ENCODE peak calls at places on chromosomes 7 and 10, in ten cellular contexts. K, S, J, B, Q, A, E, P, V and T are unnamed samples.

GRCh38 chr7:74003609-74004008 is 24.4 kb upstream of the ELN start:
- DNase-seq in K (no peak), S (no peak), J (no peak), B (no peak), Q (no peak), A (no peak), E (no peak), P (no peak), V (no peak), T (no peak)

GRCh38 chr10:65346466-65346865 is 1579.4 kb upstream of the LRRTM3 start:
- DNase-seq in K (no peak), S (no peak), J (no peak), B (no peak), Q (no peak), A (no peak), E (no peak), P (no peak), V (no peak), T (no peak)

GRCh38 chr7:23530901-23531793 is 634 bp downstream of the TRA2A start:
- DNase-seq in K (no peak), S (peak), J (peak), B (peak), Q (peak), A (peak), E (peak), P (peak), V (peak), T (peak)

GRCh38 chr10:4120454-4120853 is 335.4 kb upstream of the KLF6 start:
- DNase-seq in K (no peak), S (no peak), J (no peak), B (no peak), Q (no peak), A (no peak), E (no peak), P (no peak), V (no peak), T (no peak)

GRCh38 chr10:43217563-43218205 is 49.2 kb downstream of the RASGEF1A start:
- DNase-seq in K (no peak), S (no peak), J (no peak), B (no peak), Q (no peak), A (no peak), E (no peak), P (no peak), V (no peak), T (no peak)

GRCh38 chr10:6406220-6407033 is 173.6 kb downstream of the PRKCQ start:
- DNase-seq in K (no peak), S (no peak), J (peak), B (no peak), Q (peak), A (no peak), E (no peak), P (peak), V (peak), T (peak)

GRCh38 chr10:75019360-75019759 is 92.1 kb upstream of the SAMD8 start:
- DNase-seq in K (no peak), S (no peak), J (peak), B (no peak), Q (peak), A (no peak), E (no peak), P (peak), V (peak), T (no peak)

GRCh38 chr7:157271991-157272324 is 64.8 kb upstream of the DNAJB6 start:
- DNase-seq in K (peak), S (no peak), J (no peak), B (no peak), Q (peak), A (peak), E (peak), P (peak), V (peak), T (peak)

GRCh38 chr7:26279405-26279804 is 12.3 kb upstream of the SNX10 start:
- DNase-seq in K (no peak), S (no peak), J (peak), B (no peak), Q (no peak), A (no peak), E (no peak), P (no peak), V (no peak), T (no peak)

GRCh38 chr7:148334441-148334956 is 256.1 kb upstream of the C7orf33 start:
- DNase-seq in K (no peak), S (no peak), J (no peak), B (no peak), Q (no peak), A (no peak), E (no peak), P (no peak), V (no peak), T (no peak)

GRCh38 chr7:20288036-20288435 is 42.7 kb upstream of the ITGB8 start:
- DNase-seq in K (no peak), S (no peak), J (no peak), B (no peak), Q (no peak), A (no peak), E (no peak), P (peak), V (no peak), T (no peak)

GRCh38 chr10:49616421-49617230 is 2.8 kb downstream of the CHAT start:
- DNase-seq in K (no peak), S (no peak), J (no peak), B (peak), Q (no peak), A (no peak), E (no peak), P (no peak), V (no peak), T (no peak)

GRCh38 chr10:62858364-62858763 is 42.2 kb upstream of the EGR2 start:
- DNase-seq in K (no peak), S (no peak), J (no peak), B (peak), Q (peak), A (no peak), E (no peak), P (no peak), V (no peak), T (no peak)